ENCODE peak calls at places on chromosomes 5 and 9, in five cellular contexts. Z is heart right ventricle; H is CD4-positive, alpha-beta T cell; W is stimulated activated naive CD8-positive, alpha-beta T cell treated with anti-CD3 and anti-CD28 coated beads, Interleukin-15, Interleukin-2, amounts not matched to agents 100 U/mL and 50 U/mL, for 24 hours; K is GM13977. U is an unnamed sample.

GRCh38 chr9:16825971-16826370 is 44.5 kb downstream of the BNC2 start:
- DNase-seq in Z (no peak), H (no peak), W (no peak), K (no peak), U (no peak)

GRCh38 chr5:122584411-122585110 is 190.3 kb upstream of the SNX2 start:
- DNase-seq in Z (no peak), H (no peak), W (no peak), K (no peak), U (no peak)

GRCh38 chr5:55993628-55994501 is 898 bp downstream of the IL6ST start:
- DNase-seq in Z (no peak), H (no peak), W (no peak), K (no peak), U (no peak)

GRCh38 chr5:143554918-143555477 is 151.5 kb upstream of the NR3C1 start:
- DNase-seq in Z (no peak), H (no peak), W (no peak), K (no peak), U (no peak)

GRCh38 chr9:135887585-135888050 is 19.7 kb downstream of the CAMSAP1 start:
- DNase-seq in Z (no peak), H (peak; percentile 42), W (peak; percentile 67), K (peak; percentile 63), U (peak; percentile 46)

GRCh38 chr5:176461349-176461748 is 13.2 kb downstream of the FAF2 start:
- DNase-seq in Z (no peak), H (no peak), W (no peak), K (no peak), U (no peak)

GRCh38 chr5:167790462-167791260 is 500.8 kb upstream of the WWC1 start:
- DNase-seq in Z (no peak), H (no peak), W (no peak), K (no peak), U (no peak)

GRCh38 chr5:169052207-169052606 is 248.7 kb downstream of the SLIT3 start:
- DNase-seq in Z (no peak), H (no peak), W (no peak), K (no peak), U (no peak)

GRCh38 chr9:37034320-37034937 is 361 bp upstream of the PAX5 start:
- DNase-seq in Z (no peak), H (no peak), W (peak; percentile 61), K (peak; percentile 81), U (peak; percentile 79)

GRCh38 chr5:57207681-57208080 is 33.8 kb downstream of the GPBP1 start:
- DNase-seq in Z (peak; percentile 82), H (no peak), W (no peak), K (no peak), U (no peak)

GRCh38 chr9:69936427-69936826 is 107.2 kb upstream of the MAMDC2 start:
- DNase-seq in Z (no peak), H (no peak), W (no peak), K (no peak), U (no peak)

GRCh38 chr5:80206282-80206681 is 49.6 kb downstream of the SERINC5 start:
- DNase-seq in Z (no peak), H (no peak), W (no peak), K (no peak), U (no peak)

GRCh38 chr5:148268556-148268955 is at the start of gene SPINK13:
- DNase-seq in Z (no peak), H (no peak), W (no peak), K (no peak), U (no peak)

GRCh38 chr9:86079421-86080111 is 19.8 kb downstream of the GOLM1 start:
- DNase-seq in Z (no peak), H (no peak), W (no peak), K (no peak), U (no peak)

GRCh38 chr5:20574576-20574975 is 586.6 kb upstream of the CDH18 start:
- DNase-seq in Z (no peak), H (no peak), W (no peak), K (no peak), U (no peak)

GRCh38 chr5:131417240-131417869 is 153.5 kb downstream of the CDC42SE2 start:
- DNase-seq in Z (peak; percentile 78), H (peak; percentile 77), W (peak; percentile 87), K (peak; percentile 47), U (peak; percentile 67)

U was measured in memory B cell.